ENCODE peak calls at places on chromosomes 16 and 17, in five cellular contexts. A is K562, U is WTC11, I is HepG2, Z is GM12878. L is an unnamed sample.

GRCh38 chr17:1673041-1673790 is 11.5 kb downstream of the PRPF8 start:
- DNase-seq in U (no peak), I (no peak), Z (no peak), A (no peak), L (no peak)

GRCh38 chr16:73053379-73054130 is 5.6 kb upstream of the ZFHX3 start:
- DNase-seq in I (peak; percentile 75), A (no peak), Z (no peak), U (no peak), L (no peak)

GRCh38 chr17:58262149-58262548 is 18.6 kb downstream of the MPO start:
- DNase-seq in A (no peak), Z (no peak), U (no peak), I (no peak), L (no peak)

GRCh38 chr17:70332356-70332755 is 163.0 kb downstream of the KCNJ2 start:
- DNase-seq in Z (no peak), I (no peak), U (no peak), A (no peak), L (no peak)

GRCh38 chr17:7809086-7809790 is 24.8 kb upstream of the KDM6B start:
- DNase-seq in Z (no peak), U (no peak), I (no peak), A (no peak), L (no peak)

GRCh38 chr16:86565181-86565631 is 1.4 kb upstream of the FOXC2 start:
- DNase-seq in I (no peak), U (no peak), Z (no peak), A (no peak), L (no peak)

GRCh38 chr17:75595284-75595918 is 7.8 kb downstream of the MYO15B start:
- DNase-seq in U (no peak), I (no peak), A (no peak), Z (no peak), L (no peak)

GRCh38 chr17:68684860-68685493 is 83.8 kb upstream of the FAM20A start:
- DNase-seq in I (no peak), Z (no peak), U (no peak), A (no peak), L (no peak)

GRCh38 chr17:4944163-4944553 is 4.1 kb downstream of the RNF167 start:
- DNase-seq in A (no peak), U (no peak), Z (no peak), I (no peak), L (no peak)

GRCh38 chr17:76709077-76709950 is 1.5 kb downstream of the MXRA7 start:
- DNase-seq in U (no peak), Z (no peak), I (peak; percentile 41), A (no peak), L (no peak)

GRCh38 chr17:77128895-77129567 is 11.7 kb upstream of the SEC14L1 start:
- DNase-seq in U (no peak), Z (no peak), A (no peak), I (no peak), L (no peak)

GRCh38 chr17:64964796-64965195 is 45.5 kb upstream of the LRRC37A3 start:
- DNase-seq in A (no peak), Z (no peak), U (no peak), I (no peak), L (no peak)

GRCh38 chr17:47057831-47058230 is 78.8 kb upstream of the RPRML start:
- DNase-seq in Z (no peak), A (no peak), I (no peak), U (no peak), L (no peak)

GRCh38 chr16:47142469-47143328 is 1.0 kb downstream of the NETO2 start:
- DNase-seq in U (peak; percentile 22), I (no peak), Z (no peak), A (peak; percentile 57), L (no peak)

GRCh38 chr17:1197379-1197778 is 17.6 kb upstream of the ABR start:
- DNase-seq in Z (no peak), U (no peak), A (no peak), I (no peak), L (no peak)

GRCh38 chr16:2147981-2148671 is at the start of gene RAB26:
- DNase-seq in Z (no peak), U (peak; percentile 82), I (peak; percentile 82), A (peak; percentile 84), L (no peak)

GRCh38 chr17:17205368-17206148 is 575 bp downstream of the PLD6 start:
- DNase-seq in U (peak; percentile 69), A (peak; percentile 67), I (peak; percentile 42), Z (peak; percentile 23), L (no peak)

GRCh38 chr17:76736349-76737081 is 616 bp downstream of the SRSF2 start:
- DNase-seq in I (peak; percentile 46), A (peak; percentile 80), Z (no peak), U (peak; percentile 70), L (no peak)

GRCh38 chr16:582614-583331 is 7.1 kb upstream of the RAB40C start:
- DNase-seq in I (no peak), A (no peak), Z (no peak), U (peak; percentile 24), L (peak; percentile 51)

GRCh38 chr17:58279016-58279671 is 1.6 kb downstream of the MPO start:
- DNase-seq in A (peak; percentile 39), Z (no peak), I (no peak), U (no peak), L (no peak)

GRCh38 chr16:66401610-66402009 is 25.5 kb upstream of the BEAN1 start:
- DNase-seq in A (no peak), Z (no peak), U (no peak), I (no peak), L (no peak)

GRCh38 chr16:72992142-72992601 is 55.8 kb downstream of the ZFHX3 start:
- DNase-seq in A (no peak), I (no peak), Z (no peak), U (peak; percentile 40), L (peak; percentile 53)

GRCh38 chr17:49997773-49998703 is 3.0 kb upstream of the DLX3 start:
- DNase-seq in Z (peak; percentile 34), A (peak; percentile 88), U (peak; percentile 88), I (peak; percentile 92), L (peak; percentile 91)

GRCh38 chr16:85888405-85889331 is 10.3 kb upstream of the IRF8 start:
- DNase-seq in I (peak; percentile 33), A (no peak), U (no peak), Z (peak; percentile 89), L (no peak)

GRCh38 chr16:1530883-1531637 is 2.4 kb upstream of the TMEM204 start:
- DNase-seq in Z (no peak), U (no peak), I (no peak), A (no peak), L (no peak)

GRCh38 chr17:68400404-68400735 is 56.9 kb downstream of the WIPI1 start:
- DNase-seq in U (no peak), I (no peak), Z (no peak), A (no peak), L (no peak)

GRCh38 chr16:85431431-85432124 is 181.5 kb upstream of the GSE1 start:
- DNase-seq in Z (no peak), A (no peak), U (peak; percentile 10), I (no peak), L (peak; percentile 46)

GRCh38 chr16:75391254-75391653 is 42.0 kb downstream of the CFDP1 start:
- DNase-seq in A (no peak), U (no peak), Z (no peak), I (no peak), L (no peak)

GRCh38 chr17:48486557-48486956 is 44.3 kb downstream of the HOXB1 start:
- DNase-seq in I (no peak), U (no peak), A (peak; percentile 57), Z (no peak), L (no peak)

GRCh38 chr16:23949630-23950290 is 114.0 kb downstream of the PRKCB start:
- DNase-seq in Z (peak; percentile 28), I (no peak), U (no peak), A (no peak), L (no peak)

GRCh38 chr17:16417896-16418683 is 2.7 kb downstream of the TRPV2 start:
- DNase-seq in U (no peak), I (no peak), A (no peak), Z (no peak), L (no peak)

GRCh38 chr17:13415877-13416416 is 185.8 kb downstream of the HS3ST3A1 start:
- DNase-seq in I (peak; percentile 84), A (peak; percentile 10), U (no peak), Z (no peak), L (no peak)

GRCh38 chr17:13409455-13409854 is 192.3 kb downstream of the HS3ST3A1 start:
- DNase-seq in U (no peak), A (no peak), Z (no peak), I (no peak), L (no peak)

GRCh38 chr17:13410214-13410613 is 191.5 kb downstream of the HS3ST3A1 start:
- DNase-seq in U (no peak), Z (no peak), A (no peak), I (no peak), L (no peak)

GRCh38 chr17:13410874-13411273 is 190.9 kb downstream of the HS3ST3A1 start:
- DNase-seq in U (no peak), A (no peak), Z (no peak), I (peak; percentile 57), L (no peak)

GRCh38 chr17:13413001-13413400 is 188.7 kb downstream of the HS3ST3A1 start:
- DNase-seq in A (no peak), U (no peak), Z (no peak), I (no peak), L (no peak)
- TF ChIP-seq ATF2 in A (no peak), U (no peak), Z (no peak), I (no peak), L (no peak)

DNA sequence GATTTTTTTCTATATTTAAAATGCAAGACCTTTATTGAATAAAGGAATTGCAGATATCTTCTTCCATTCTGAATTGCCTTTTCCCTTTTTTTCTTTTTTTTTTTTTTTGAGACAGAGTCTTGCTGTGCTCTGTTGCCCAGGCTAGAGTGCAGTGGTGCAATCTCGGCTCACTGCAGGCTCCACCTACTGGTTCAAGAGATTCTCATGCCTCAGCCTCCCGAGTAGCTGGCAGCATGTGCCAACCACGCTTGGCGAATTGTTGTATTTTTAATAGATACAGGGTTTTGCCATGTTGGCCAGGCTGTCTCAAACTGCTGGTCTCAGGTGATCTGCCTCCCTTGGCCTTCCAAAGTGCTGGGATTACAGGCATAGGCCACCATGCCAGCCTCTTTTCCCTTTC is 151.5 kb downstream of the CEP112 start:
- DNase-seq in A (no peak), I (peak; percentile 7), U (peak; percentile 13), Z (no peak), L (no peak)
- TF ChIP-seq ATF2 in A (no peak), I (no peak), U (no peak), Z (no peak), L (no peak)

GRCh38 chr16:89589241-89589926 is 13.8 kb downstream of the CPNE7 start:
- DNase-seq in U (no peak), A (no peak), I (no peak), Z (no peak), L (no peak)

GRCh38 chr16:89586218-89586617 is 10.7 kb downstream of the CPNE7 start:
- DNase-seq in Z (no peak), I (no peak), A (no peak), U (no peak), L (no peak)

GRCh38 chr16:89588413-89589109 is 13.0 kb downstream of the CPNE7 start:
- DNase-seq in Z (no peak), I (no peak), U (no peak), A (no peak), L (no peak)

GRCh38 chr16:89584768-89585549 is 9.4 kb downstream of the CPNE7 start:
- DNase-seq in U (no peak), A (no peak), I (no peak), Z (no peak), L (no peak)

GRCh38 chr16:89586853-89587252 is 11.3 kb downstream of the CPNE7 start:
- DNase-seq in I (no peak), Z (no peak), U (no peak), A (peak; percentile 85), L (no peak)
- TF ChIP-seq ATF2 in I (no peak), Z (no peak), U (no peak), A (no peak), L (no peak)

GRCh38 chr17:79974786-79975497 is 60.7 kb downstream of the TBC1D16 start:
- DNase-seq in U (peak; percentile 80), I (no peak), A (peak; percentile 76), Z (no peak), L (peak; percentile 83)
- TF ChIP-seq ATF2 in U (no peak), I (no peak), A (no peak), Z (no peak), L (no peak)